ENCODE peak calls at places on chromosome 21, in eight cellular contexts. F is uterus, L is coronary artery, D is thoracic aorta, C is tibial artery, Q is ovary, M is K562, S is neural progenitor cell. V is an unnamed sample.

GRCh38 chr21:43892984-43893535 is 28.0 kb downstream of the AGPAT3 start:
- DNase-seq in F (no peak), L (no peak), D (no peak), C (no peak), Q (no peak), M (no peak), S (no peak), V (no peak)

GRCh38 chr21:25350056-25350455 is 257.2 kb downstream of the MRPL39 start:
- DNase-seq in F (no peak), L (no peak), D (no peak), C (no peak), Q (no peak), M (no peak), S (peak; percentile 43), V (no peak)

GRCh38 chr21:34534522-34534921 is 22.5 kb upstream of the KCNE1 start:
- DNase-seq in F (no peak), L (no peak), D (no peak), C (no peak), Q (no peak), M (no peak), S (no peak), V (no peak)

GRCh38 chr21:43819511-43820405 is 30.4 kb downstream of the RRP1 start:
- DNase-seq in F (no peak), L (no peak), D (no peak), C (peak; percentile 15), Q (no peak), M (no peak), S (no peak), V (no peak)

GRCh38 chr21:38986460-38987395 is 181.0 kb downstream of the ETS2 start:
- DNase-seq in F (no peak), L (no peak), D (no peak), C (no peak), Q (no peak), M (no peak), S (no peak), V (no peak)

GRCh38 chr21:38849776-38850175 is 44.0 kb downstream of the ETS2 start:
- DNase-seq in F (no peak), L (no peak), D (no peak), C (no peak), Q (no peak), M (no peak), S (no peak), V (no peak)

GRCh38 chr21:46100426-46100825 is 2.5 kb downstream of the COL6A2 start:
- DNase-seq in F (no peak), L (no peak), D (no peak), C (no peak), Q (peak; percentile 14), M (no peak), S (no peak), V (no peak)

GRCh38 chr21:31201548-31201947 is 142.5 kb downstream of the TIAM1 start:
- DNase-seq in F (no peak), L (no peak), D (peak; percentile 29), C (peak; percentile 84), Q (no peak), M (no peak), S (no peak), V (no peak)

GRCh38 chr21:33901421-33902288 is 13.9 kb downstream of the ATP5PO start:
- DNase-seq in F (peak; percentile 28), L (no peak), D (no peak), C (peak; percentile 31), Q (no peak), M (peak; percentile 44), S (peak; percentile 74), V (peak; percentile 31)

GRCh38 chr21:39313457-39314154 is at the start of gene BRWD1:
- DNase-seq in F (peak; percentile 78), L (peak; percentile 90), D (no peak), C (peak; percentile 66), Q (peak; percentile 89), M (peak; percentile 91), S (peak; percentile 92), V (peak; percentile 45)

GRCh38 chr21:18060402-18060801 is 184.2 kb upstream of the CHODL start:
- DNase-seq in F (no peak), L (no peak), D (no peak), C (no peak), Q (no peak), M (no peak), S (no peak), V (no peak)

GRCh38 chr21:46206163-46207005 is 22.1 kb upstream of the SPATC1L start:
- DNase-seq in F (no peak), L (no peak), D (no peak), C (peak; percentile 13), Q (no peak), M (no peak), S (no peak), V (no peak)

GRCh38 chr21:46346296-46347202 is 22.6 kb downstream of the PCNT start:
- DNase-seq in F (no peak), L (no peak), D (no peak), C (no peak), Q (peak; percentile 46), M (no peak), S (no peak), V (no peak)

GRCh38 chr21:21439761-21440160 is 441.6 kb downstream of the NCAM2 start:
- DNase-seq in F (no peak), L (no peak), D (no peak), C (no peak), Q (no peak), M (no peak), S (no peak), V (no peak)

GRCh38 chr21:24076179-24076578 is 1531.1 kb downstream of the MRPL39 start:
- DNase-seq in F (no peak), L (no peak), D (no peak), C (no peak), Q (no peak), M (no peak), S (no peak), V (peak; percentile 23)

GRCh38 chr21:14070049-14070893 is 140.5 kb downstream of the LIPI start:
- DNase-seq in F (no peak), L (no peak), D (no peak), C (no peak), Q (no peak), M (no peak), S (no peak), V (no peak)

GRCh38 chr21:33642896-33643657 is 776 bp downstream of the ITSN1 start:
- DNase-seq in F (peak; percentile 24), L (peak; percentile 74), D (no peak), C (peak; percentile 30), Q (peak; percentile 63), M (peak; percentile 36), S (peak; percentile 60), V (no peak)

GRCh38 chr21:14600569-14601308 is 54.6 kb upstream of the SAMSN1 start:
- DNase-seq in F (no peak), L (no peak), D (no peak), C (no peak), Q (no peak), M (no peak), S (no peak), V (no peak)

GRCh38 chr21:35257413-35257812 is 208.3 kb upstream of the RUNX1 start:
- DNase-seq in F (peak; percentile 32), L (no peak), D (peak; percentile 27), C (peak; percentile 76), Q (peak; percentile 27), M (no peak), S (no peak), V (no peak)

GRCh38 chr21:31264574-31264973 is 79.5 kb downstream of the TIAM1 start:
- DNase-seq in F (no peak), L (no peak), D (no peak), C (no peak), Q (no peak), M (no peak), S (no peak), V (no peak)

GRCh38 chr21:41603476-41603875 is 95.5 kb upstream of the TMPRSS2 start:
- DNase-seq in F (no peak), L (no peak), D (no peak), C (peak; percentile 9), Q (no peak), M (no peak), S (no peak), V (no peak)
- TF ChIP-seq CTCF in F (no peak), L (no peak), D (no peak), C (no peak), Q (no peak), M (no peak), S (no peak), V (no peak)

DNA sequence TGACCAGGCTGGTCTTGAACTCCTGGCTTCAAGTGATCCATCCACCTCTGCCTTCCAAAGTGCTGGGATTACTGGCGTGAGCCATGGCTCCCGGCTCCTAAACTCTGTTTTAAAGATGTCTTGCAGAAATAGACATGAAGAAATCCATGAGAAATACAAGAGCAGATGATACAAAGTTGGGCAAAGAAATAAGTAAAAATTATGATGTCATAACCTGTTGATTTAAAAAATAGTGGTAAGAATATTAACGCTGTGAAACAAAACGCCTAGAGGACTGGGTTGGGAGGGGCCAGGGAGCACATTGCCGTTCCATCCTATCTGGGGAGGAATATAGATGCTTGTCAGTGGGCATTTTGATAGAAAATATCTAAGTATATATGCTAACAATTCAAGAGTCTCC is 1.2 kb upstream of the ITGB2 start:
- DNase-seq in F (no peak), L (no peak), D (no peak), C (no peak), Q (no peak), M (no peak), S (no peak), V (no peak)
- H3K4me3 ChIP-seq in F (no peak overlapping the region), L (no peak overlapping the region), D (no peak overlapping the region), C (no peak overlapping the region), Q (no peak overlapping the region), M (no peak overlapping the region), S (no peak overlapping the region), V (no peak overlapping the region)

DNA sequence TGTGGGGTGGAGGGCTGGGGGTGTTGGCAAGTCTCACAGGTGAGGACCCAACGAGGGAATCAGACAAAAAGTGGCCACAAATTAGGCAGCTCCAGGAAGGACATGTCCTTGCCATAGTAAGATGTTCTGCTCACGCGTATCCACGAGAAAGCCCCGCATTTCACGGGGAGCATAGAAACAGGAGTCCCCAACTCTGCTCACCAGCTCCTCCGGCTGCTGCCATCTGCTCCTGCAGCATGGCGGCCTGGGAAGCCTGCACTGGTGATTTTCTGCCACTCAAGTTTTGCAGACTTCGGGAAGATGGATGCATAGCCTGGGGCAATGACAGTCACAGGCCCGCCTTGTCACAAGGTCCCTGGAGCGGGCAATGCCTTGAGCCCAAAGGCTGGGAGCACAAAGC is 9.3 kb downstream of the TCP10L start:
- DNase-seq in F (no peak), L (no peak), D (no peak), C (no peak), Q (no peak), M (no peak), S (no peak), V (no peak)
- TF ChIP-seq CTCF in F (no peak), L (no peak), D (no peak), C (no peak), Q (no peak), M (no peak), S (no peak), V (no peak)

DNA sequence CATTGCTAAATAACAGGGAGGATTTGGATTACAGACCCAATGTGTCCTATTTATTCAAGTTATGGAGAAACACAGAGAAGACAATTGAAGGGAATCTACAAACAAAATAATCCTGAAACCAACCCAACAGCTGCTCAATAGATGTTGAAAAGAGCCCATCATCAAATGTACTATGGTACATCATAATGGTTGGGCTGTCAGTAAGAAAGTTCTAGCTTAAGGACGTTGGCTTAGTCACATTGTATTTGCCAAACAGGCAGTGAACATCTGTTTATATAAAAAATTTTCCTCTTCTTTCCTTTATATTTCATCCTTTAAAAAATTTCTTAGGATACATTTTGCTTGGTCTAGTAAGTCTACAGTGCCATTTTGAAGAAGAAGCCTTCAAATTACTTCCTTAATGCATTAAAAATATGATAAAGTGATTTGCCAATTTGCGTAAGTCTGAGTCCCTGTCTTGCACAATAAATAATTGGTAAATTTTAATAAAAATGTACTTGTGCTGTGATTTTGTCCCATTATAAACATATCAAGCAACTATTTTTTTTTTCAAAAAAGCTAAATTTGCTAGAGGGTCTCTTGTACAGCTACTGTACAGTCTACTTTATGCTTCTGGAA is 14.4 kb downstream of the MAP3K7CL start:
- DNase-seq in F (no peak), L (no peak), D (no peak), C (no peak), Q (no peak), M (no peak), S (no peak), V (no peak)
- H3K4me3 ChIP-seq in F (no peak overlapping the region), L (peak overlapping the region; percentile 40), D (peak overlapping the region; percentile 30), C (peak overlapping the region; percentile 1), Q (no peak overlapping the region), M (no peak overlapping the region), S (no peak overlapping the region), V (no peak overlapping the region)

V was measured in LNCaP clone FGC.